ENCODE peak calls at places on chromosome 2, in five cellular contexts. M is right cardiac atrium, B is transverse colon, Z is thyroid gland, G is heart right ventricle. J is an unnamed sample.

GRCh38 chr2:226740039-226740648 is 59.5 kb downstream of the IRS1 start:
- DNase-seq in M (no peak), B (no peak), Z (no peak), G (no peak), J (no peak)

GRCh38 chr2:104378853-104379374 is 475.0 kb upstream of the POU3F3 start:
- DNase-seq in M (no peak), B (peak; percentile 12), Z (peak; percentile 13), G (peak; percentile 15), J (no peak)

GRCh38 chr2:80501874-80502624 is 197.5 kb upstream of the LRRTM1 start:
- DNase-seq in M (no peak), B (no peak), Z (no peak), G (no peak), J (no peak)

GRCh38 chr2:184006998-184007397 is 591.3 kb upstream of the ZNF804A start:
- DNase-seq in M (no peak), B (peak; percentile 38), Z (peak; percentile 80), G (no peak), J (no peak)

GRCh38 chr2:105118960-105119359 is 81.1 kb downstream of the MRPS9 start:
- DNase-seq in M (no peak), B (no peak), Z (peak; percentile 6), G (no peak), J (no peak)

GRCh38 chr2:10267551-10268465 is 34.9 kb upstream of the HPCAL1 start:
- DNase-seq in M (peak; percentile 79), B (peak; percentile 80), Z (peak; percentile 73), G (no peak), J (peak; percentile 15)

GRCh38 chr2:237558918-237559645 is 7.3 kb upstream of the PRLH start:
- DNase-seq in M (peak; percentile 81), B (peak; percentile 70), Z (peak; percentile 86), G (peak; percentile 49), J (peak; percentile 92)

GRCh38 chr2:10499911-10500521 is 51.9 kb upstream of the ODC1 start:
- DNase-seq in M (no peak), B (no peak), Z (peak; percentile 18), G (no peak), J (no peak)

GRCh38 chr2:238594796-238595749 is 168.3 kb downstream of the ASB1 start:
- DNase-seq in M (no peak), B (no peak), Z (no peak), G (no peak), J (no peak)

GRCh38 chr2:165471349-165471975 is 2.0 kb downstream of the CSRNP3 start:
- DNase-seq in M (no peak), B (no peak), Z (no peak), G (no peak), J (no peak)

GRCh38 chr2:73286134-73286533 is 1.9 kb upstream of the FBXO41 start:
- DNase-seq in M (no peak), B (no peak), Z (no peak), G (no peak), J (no peak)

GRCh38 chr2:30778611-30779010 is 28.6 kb downstream of the CAPN13 start:
- DNase-seq in M (no peak), B (no peak), Z (no peak), G (no peak), J (no peak)

GRCh38 chr2:12091201-12091806 is 344.9 kb downstream of the LPIN1 start:
- DNase-seq in M (no peak), B (no peak), Z (no peak), G (no peak), J (no peak)

GRCh38 chr2:230942920-230943896 is 18.2 kb upstream of the GPR55 start:
- DNase-seq in M (peak; percentile 73), B (peak; percentile 38), Z (no peak), G (no peak), J (no peak)

GRCh38 chr2:119112230-119112629 is 46.3 kb downstream of the C1QL2 start:
- DNase-seq in M (no peak), B (no peak), Z (no peak), G (no peak), J (no peak)

GRCh38 chr2:19979932-19980331 is 10.0 kb downstream of the WDR35 start:
- DNase-seq in M (no peak), B (no peak), Z (no peak), G (no peak), J (no peak)

GRCh38 chr2:111642576-111643327 is 241.2 kb downstream of the ANAPC1 start:
- DNase-seq in M (no peak), B (no peak), Z (no peak), G (no peak), J (no peak)

GRCh38 chr2:178008636-178009289 is 63.8 kb downstream of the PDE11A start:
- DNase-seq in M (peak; percentile 62), B (peak; percentile 34), Z (peak; percentile 76), G (peak; percentile 46), J (no peak)

GRCh38 chr2:177682006-177682405 is 289.4 kb downstream of the AGPS start:
- DNase-seq in M (no peak), B (no peak), Z (no peak), G (no peak), J (no peak)

GRCh38 chr2:213834746-213835145 is 550.5 kb downstream of the SPAG16 start:
- DNase-seq in M (no peak), B (no peak), Z (no peak), G (no peak), J (no peak)

GRCh38 chr2:20042531-20042930 is 8.9 kb downstream of the LAPTM4A start:
- DNase-seq in M (no peak), B (no peak), Z (no peak), G (no peak), J (no peak)

GRCh38 chr2:47038656-47039501 is 116.2 kb downstream of the STPG4 start:
- DNase-seq in M (no peak), B (no peak), Z (no peak), G (no peak), J (no peak)

GRCh38 chr2:226514895-226515294 is 284.7 kb downstream of the IRS1 start:
- DNase-seq in M (no peak), B (no peak), Z (no peak), G (no peak), J (no peak)

GRCh38 chr2:64504774-64505720 is 19.1 kb upstream of the AFTPH start:
- DNase-seq in M (no peak), B (no peak), Z (no peak), G (no peak), J (no peak)

GRCh38 chr2:80153768-80154167 is 150.8 kb downstream of the LRRTM1 start:
- DNase-seq in M (no peak), B (no peak), Z (no peak), G (no peak), J (no peak)

GRCh38 chr2:222052934-222053367 is 245.8 kb downstream of the PAX3 start:
- DNase-seq in M (no peak), B (peak; percentile 9), Z (peak; percentile 5), G (no peak), J (no peak)

GRCh38 chr2:26706093-26706492 is 13.6 kb downstream of the KCNK3 start:
- DNase-seq in M (peak; percentile 18), B (no peak), Z (no peak), G (no peak), J (no peak)
- H3K27ac ChIP-seq in M (peak overlapping the region; percentile 49), B (no peak overlapping the region), Z (peak overlapping the region; percentile 66), G (no peak overlapping the region), J (no peak overlapping the region)

GRCh38 chr2:120247851-120248250 is 4.8 kb upstream of the RALB start:
- DNase-seq in M (no peak), B (no peak), Z (no peak), G (no peak), J (no peak)
- H3K4me3 ChIP-seq in M (no peak overlapping the region), B (no peak overlapping the region), Z (no peak overlapping the region), G (no peak overlapping the region), J (no peak overlapping the region)

DNA sequence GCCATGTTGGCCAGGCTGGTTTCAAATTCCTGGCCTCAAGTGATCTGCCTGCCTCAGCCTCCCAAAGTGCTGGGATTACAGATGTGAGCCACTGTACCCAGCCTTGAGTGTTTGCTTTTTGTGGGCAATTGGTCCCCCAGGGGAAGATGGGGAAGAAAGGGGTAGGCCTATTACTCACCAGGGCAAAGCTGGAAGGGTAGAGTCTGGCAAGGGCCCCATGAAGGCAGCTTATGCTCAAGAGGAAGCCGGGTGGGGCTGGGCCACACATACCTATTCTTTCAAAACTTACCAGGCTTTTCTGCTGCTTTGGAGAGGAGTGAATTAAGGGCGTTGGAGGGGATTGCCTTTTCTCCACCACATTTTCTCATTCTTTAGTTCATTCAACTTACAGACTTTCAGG is 24.5 kb upstream of the CD28 start:
- DNase-seq in M (no peak), B (no peak), Z (no peak), G (no peak), J (no peak)
- H3K27ac ChIP-seq in M (peak overlapping the region; percentile 98), B (peak overlapping the region; percentile 4), Z (peak overlapping the region; percentile 39), G (peak overlapping the region; percentile 83), J (peak overlapping the region; percentile 81)

DNA sequence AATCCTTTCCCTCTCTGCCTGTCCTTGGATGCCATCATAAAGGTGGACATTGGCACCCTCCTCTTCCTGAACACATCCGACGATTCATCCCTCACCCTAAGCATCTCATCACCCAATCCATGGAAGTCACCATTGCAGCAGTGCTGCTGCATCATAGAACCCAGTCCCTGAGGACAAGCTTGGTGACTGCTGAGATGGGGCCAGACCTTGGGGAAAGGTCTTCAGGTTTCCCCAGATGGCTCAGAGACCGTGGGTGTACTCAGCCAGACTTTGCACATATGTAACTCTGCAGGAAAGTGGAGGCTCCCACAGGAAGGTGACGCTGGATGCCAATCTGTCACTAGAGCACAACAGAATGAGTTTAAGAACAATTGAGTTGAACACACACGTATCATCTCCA is 202.2 kb downstream of the SOX11 start:
- DNase-seq in M (no peak), B (no peak), Z (no peak), G (no peak), J (no peak)
- H3K4me3 ChIP-seq in M (no peak overlapping the region), B (no peak overlapping the region), Z (no peak overlapping the region), G (no peak overlapping the region), J (no peak overlapping the region)

GRCh38 chr2:240371461-240372000 is 63.9 kb upstream of the GPC1 start:
- DNase-seq in M (peak; percentile 25), B (no peak), Z (no peak), G (no peak), J (no peak)
- H3K27ac ChIP-seq in M (no peak overlapping the region), B (no peak overlapping the region), Z (no peak overlapping the region), G (peak overlapping the region; percentile 94), J (no peak overlapping the region)

GRCh38 chr2:160345102-160345501 is 145.0 kb upstream of the ITGB6 start:
- DNase-seq in M (no peak), B (no peak), Z (no peak), G (no peak), J (no peak)
- H3K4me3 ChIP-seq in M (no peak overlapping the region), B (no peak overlapping the region), Z (no peak overlapping the region), G (no peak overlapping the region), J (no peak overlapping the region)